ENCODE peak calls at places on chromosome 15, in four cellular contexts. One of them, this sample, is unnamed.

GRCh38 chr15:70088887-70089691 is 8.6 kb downstream of the TLE3 start:
- DNase-seq in H9: no peak
- DNase-seq in H1: no peak
- DNase-seq in mesendoderm: peak; percentile 95
- DNase-seq in this sample: peak; percentile 71

GRCh38 chr15:51782357-51782896 is 31.0 kb downstream of the TMOD2 start:
- DNase-seq in H9: no peak
- DNase-seq in H1: no peak
- DNase-seq in mesendoderm: peak; percentile 48
- DNase-seq in this sample: no peak

GRCh38 chr15:81316267-81316666 is 7.7 kb downstream of the STARD5 start:
- DNase-seq in H9: no peak
- DNase-seq in H1: no peak
- DNase-seq in mesendoderm: no peak
- DNase-seq in this sample: no peak

GRCh38 chr15:69599271-69599670 is 146.7 kb downstream of the RPLP1 start:
- DNase-seq in H9: no peak
- DNase-seq in H1: no peak
- DNase-seq in mesendoderm: no peak
- DNase-seq in this sample: no peak

GRCh38 chr15:55319537-55320325 is 709 bp downstream of the PIGB start:
- DNase-seq in H9: no peak
- DNase-seq in H1: no peak
- DNase-seq in mesendoderm: no peak
- DNase-seq in this sample: peak; percentile 5

GRCh38 chr15:91855241-91855640 is 1.7 kb downstream of the SLCO3A1 start:
- DNase-seq in H9: no peak
- DNase-seq in H1: no peak
- DNase-seq in mesendoderm: no peak
- DNase-seq in this sample: no peak

GRCh38 chr15:45391746-45392711 is 13.7 kb upstream of the GATM start:
- DNase-seq in H9: no peak
- DNase-seq in H1: no peak
- DNase-seq in mesendoderm: no peak
- DNase-seq in this sample: no peak

GRCh38 chr15:86915811-86916331 is 836.2 kb downstream of the AGBL1 start:
- DNase-seq in H9: peak; percentile 55
- DNase-seq in H1: no peak
- DNase-seq in mesendoderm: peak; percentile 88
- DNase-seq in this sample: peak; percentile 13

GRCh38 chr15:74240002-74240568 is 4.0 kb downstream of the CCDC33 start:
- DNase-seq in H9: peak; percentile 77
- DNase-seq in H1: no peak
- DNase-seq in mesendoderm: peak; percentile 67
- DNase-seq in this sample: peak; percentile 35

GRCh38 chr15:26503998-26504397 is 268.9 kb downstream of the GABRB3 start:
- DNase-seq in H9: no peak
- DNase-seq in H1: no peak
- DNase-seq in mesendoderm: peak; percentile 42
- DNase-seq in this sample: no peak

GRCh38 chr15:101560722-101561583 is 71.4 kb upstream of the PCSK6 start:
- DNase-seq in H9: no peak
- DNase-seq in H1: peak; percentile 28
- DNase-seq in mesendoderm: no peak
- DNase-seq in this sample: no peak

GRCh38 chr15:60017538-60018199 is 13.6 kb downstream of the FOXB1 start:
- DNase-seq in H9: no peak
- DNase-seq in H1: no peak
- DNase-seq in mesendoderm: no peak
- DNase-seq in this sample: no peak

GRCh38 chr15:101031203-101031602 is 112.0 kb downstream of the LRRK1 start:
- DNase-seq in H9: peak; percentile 4
- DNase-seq in H1: peak; percentile 32
- DNase-seq in mesendoderm: no peak
- DNase-seq in this sample: peak; percentile 32

GRCh38 chr15:96860746-96861145 is 530.2 kb downstream of the NR2F2 start:
- DNase-seq in H9: no peak
- DNase-seq in H1: no peak
- DNase-seq in mesendoderm: no peak
- DNase-seq in this sample: no peak

GRCh38 chr15:71400347-71400746 is 285.1 kb downstream of the THSD4 start:
- DNase-seq in H9: no peak
- DNase-seq in H1: no peak
- DNase-seq in mesendoderm: no peak
- DNase-seq in this sample: peak; percentile 40

GRCh38 chr15:83164409-83165404 is 42.9 kb downstream of the HDGFL3 start:
- DNase-seq in H9: no peak
- DNase-seq in H1: no peak
- DNase-seq in mesendoderm: no peak
- DNase-seq in this sample: peak; percentile 86

GRCh38 chr15:51499379-51499976 is 123.1 kb downstream of the DMXL2 start:
- DNase-seq in H9: no peak
- DNase-seq in H1: no peak
- DNase-seq in mesendoderm: peak; percentile 76
- DNase-seq in this sample: peak; percentile 63

GRCh38 chr15:44584162-44584749 is 47.3 kb downstream of the EIF3J start:
- DNase-seq in H9: peak; percentile 72
- DNase-seq in H1: peak; percentile 70
- DNase-seq in mesendoderm: peak; percentile 60
- DNase-seq in this sample: no peak

GRCh38 chr15:58467121-58467721 is 35.4 kb downstream of the LIPC start:
- DNase-seq in H9: no peak
- DNase-seq in H1: no peak
- DNase-seq in mesendoderm: no peak
- DNase-seq in this sample: no peak

GRCh38 chr15:34133511-34133910 is 31.6 kb downstream of the PGBD4 start:
- DNase-seq in H9: no peak
- DNase-seq in H1: no peak
- DNase-seq in mesendoderm: no peak
- DNase-seq in this sample: peak; percentile 39

GRCh38 chr15:60006203-60006782 is 2.2 kb downstream of the FOXB1 start:
- DNase-seq in H9: peak; percentile 90
- DNase-seq in H1: peak; percentile 85
- DNase-seq in mesendoderm: peak; percentile 87
- DNase-seq in this sample: peak; percentile 2

GRCh38 chr15:78061963-78062427 is 15.5 kb downstream of the TBC1D2B start:
- DNase-seq in H9: no peak
- DNase-seq in H1: no peak
- DNase-seq in mesendoderm: peak; percentile 42
- DNase-seq in this sample: peak; percentile 53

GRCh38 chr15:84775867-84776449 is 27.6 kb downstream of the ZNF592 start:
- DNase-seq in H9: no peak
- DNase-seq in H1: no peak
- DNase-seq in mesendoderm: no peak
- DNase-seq in this sample: no peak

GRCh38 chr15:56654216-56654615 is 79.1 kb downstream of the ZNF280D start:
- DNase-seq in H9: no peak
- DNase-seq in H1: no peak
- DNase-seq in mesendoderm: no peak
- DNase-seq in this sample: no peak

GRCh38 chr15:77545058-77545457 is 87.7 kb downstream of the LINGO1 start:
- DNase-seq in H9: no peak
- DNase-seq in H1: no peak
- DNase-seq in mesendoderm: no peak
- DNase-seq in this sample: no peak

GRCh38 chr15:52006702-52007340 is 12.2 kb upstream of the MAPK6 start:
- DNase-seq in H9: no peak
- DNase-seq in H1: no peak
- DNase-seq in mesendoderm: no peak
- DNase-seq in this sample: no peak

GRCh38 chr15:31905054-31905453 is 125.3 kb upstream of the CHRNA7 start:
- DNase-seq in H9: peak; percentile 67
- DNase-seq in H1: no peak
- DNase-seq in mesendoderm: peak; percentile 18
- DNase-seq in this sample: no peak

GRCh38 chr15:91694829-91695205 is 158.7 kb upstream of the SLCO3A1 start:
- DNase-seq in H9: no peak
- DNase-seq in H1: no peak
- DNase-seq in mesendoderm: no peak
- DNase-seq in this sample: peak; percentile 47

GRCh38 chr15:81163961-81164800 is 30.1 kb downstream of the CFAP161 start:
- DNase-seq in H9: peak; percentile 37
- DNase-seq in H1: no peak
- DNase-seq in mesendoderm: no peak
- DNase-seq in this sample: peak; percentile 95

GRCh38 chr15:89777073-89777820 is 1.1 kb downstream of the MESP2 start:
- DNase-seq in H9: no peak
- DNase-seq in H1: no peak
- DNase-seq in mesendoderm: no peak
- DNase-seq in this sample: no peak

GRCh38 chr15:38414351-38414750 is 39.6 kb upstream of the FAM98B start:
- DNase-seq in H9: peak; percentile 56
- DNase-seq in H1: peak; percentile 50
- DNase-seq in mesendoderm: peak; percentile 65
- DNase-seq in this sample: peak; percentile 75

GRCh38 chr15:24862726-24863521 is 91.9 kb upstream of the SNRPN start:
- DNase-seq in H9: no peak
- DNase-seq in H1: no peak
- DNase-seq in mesendoderm: peak; percentile 72
- DNase-seq in this sample: peak; percentile 63

GRCh38 chr15:63497642-63498100 is 6.7 kb upstream of the USP3 start:
- DNase-seq in H9: no peak
- DNase-seq in H1: no peak
- DNase-seq in mesendoderm: no peak
- DNase-seq in this sample: no peak
- H2AK5ac ChIP-seq in H9: no peak overlapping the region
- H2AK5ac ChIP-seq in H1: no peak overlapping the region
- H2AK5ac ChIP-seq in mesendoderm: no peak overlapping the region
- H2AK5ac ChIP-seq in this sample: peak overlapping the region; percentile 54

GRCh38 chr15:68214838-68215234 is 9.7 kb upstream of the CALML4 start:
- DNase-seq in H9: no peak
- DNase-seq in H1: no peak
- DNase-seq in mesendoderm: no peak
- DNase-seq in this sample: no peak
- H4K5ac ChIP-seq in H9: no peak overlapping the region
- H4K5ac ChIP-seq in H1: no peak overlapping the region
- H4K5ac ChIP-seq in mesendoderm: no peak overlapping the region
- H4K5ac ChIP-seq in this sample: no peak overlapping the region

GRCh38 chr15:62951481-62951880 is 91.1 kb upstream of the TPM1 start:
- DNase-seq in H9: no peak
- DNase-seq in H1: no peak
- DNase-seq in mesendoderm: no peak
- DNase-seq in this sample: no peak

GRCh38 chr15:62952969-62953368 is 89.6 kb upstream of the TPM1 start:
- DNase-seq in H9: peak; percentile 84
- DNase-seq in H1: no peak
- DNase-seq in mesendoderm: no peak
- DNase-seq in this sample: no peak

GRCh38 chr15:62946940-62947339 is 95.6 kb upstream of the TPM1 start:
- DNase-seq in H9: no peak
- DNase-seq in H1: no peak
- DNase-seq in mesendoderm: no peak
- DNase-seq in this sample: no peak

GRCh38 chr15:62953496-62953895 is 89.1 kb upstream of the TPM1 start:
- DNase-seq in H9: no peak
- DNase-seq in H1: no peak
- DNase-seq in mesendoderm: no peak
- DNase-seq in this sample: no peak

DNA sequence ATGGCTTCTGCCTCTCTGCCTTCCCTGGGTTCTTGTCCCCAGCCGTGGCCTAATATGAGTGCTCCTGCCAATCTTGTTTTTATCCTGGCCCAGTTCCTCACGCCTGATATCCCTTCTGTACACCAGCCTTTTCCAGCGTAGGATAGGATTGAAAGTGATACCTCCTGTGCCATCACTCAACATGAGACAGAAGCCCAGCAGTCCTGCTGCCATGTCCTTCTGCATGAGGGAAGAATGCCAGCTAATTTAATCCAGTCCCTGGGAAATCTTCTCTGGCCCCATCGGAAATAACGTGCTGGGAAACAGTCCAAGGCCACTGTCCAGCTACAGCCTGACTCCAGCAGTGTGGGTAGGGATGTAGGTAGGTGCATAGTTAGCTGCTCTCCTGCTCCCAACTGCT is 92.1 kb upstream of the TPM1 start:
- DNase-seq in H9: no peak
- DNase-seq in H1: no peak
- DNase-seq in mesendoderm: no peak
- DNase-seq in this sample: no peak
- H2AK5ac ChIP-seq in H9: no peak overlapping the region
- H2AK5ac ChIP-seq in H1: no peak overlapping the region
- H2AK5ac ChIP-seq in mesendoderm: no peak overlapping the region
- H2AK5ac ChIP-seq in this sample: no peak overlapping the region

DNA sequence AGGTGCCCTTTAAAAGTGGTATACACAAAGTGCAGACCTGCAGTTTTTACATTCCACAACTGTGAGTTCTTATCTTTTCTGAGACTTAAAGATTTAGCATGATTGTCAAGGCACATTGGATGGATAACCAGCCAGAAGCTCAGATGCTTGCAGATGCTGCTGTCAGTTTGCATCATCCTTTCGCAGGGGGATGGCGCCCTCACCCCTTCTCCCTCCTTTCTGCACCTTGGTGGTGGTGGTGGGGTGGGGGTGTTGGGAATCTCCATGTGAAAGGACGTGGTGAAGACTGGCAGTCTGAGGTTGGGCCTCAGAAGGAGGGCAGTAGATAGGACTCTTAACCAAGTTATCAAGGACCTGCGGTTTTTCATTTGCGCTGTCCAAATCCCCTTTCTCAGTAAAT is 309.6 kb upstream of the SEMA6D start:
- DNase-seq in H9: peak; percentile 59
- DNase-seq in H1: peak; percentile 53
- DNase-seq in mesendoderm: peak; percentile 82
- DNase-seq in this sample: no peak
- H4K5ac ChIP-seq in H9: no peak overlapping the region
- H4K5ac ChIP-seq in H1: no peak overlapping the region
- H4K5ac ChIP-seq in mesendoderm: no peak overlapping the region
- H4K5ac ChIP-seq in this sample: no peak overlapping the region

GRCh38 chr15:99511529-99511864 is 54.3 kb upstream of the MEF2A start:
- DNase-seq in H9: no peak
- DNase-seq in H1: no peak
- DNase-seq in mesendoderm: no peak
- DNase-seq in this sample: peak; percentile 61
- H2AK5ac ChIP-seq in H9: no peak overlapping the region
- H2AK5ac ChIP-seq in H1: no peak overlapping the region
- H2AK5ac ChIP-seq in mesendoderm: no peak overlapping the region
- H2AK5ac ChIP-seq in this sample: no peak overlapping the region

This sample was measured in IMR-90.